ENCODE peak calls at places on chromosomes 4 and X, in four cellular contexts. S is epithelial cell of esophagus, H is AG10803, D is fibroblast of villous mesenchyme. K is an unnamed sample.

GRCh38 chrX:149870840-149871239 is 10.1 kb upstream of the MAGEA8 start:
- DNase-seq in S (no peak), D (no peak), H (no peak), K (no peak)

GRCh38 chrX:153876112-153876491 is 9.9 kb downstream of the L1CAM start:
- DNase-seq in S (no peak), D (no peak), H (no peak), K (no peak)

GRCh38 chr4:11427201-11427996 is 1.3 kb downstream of the HS3ST1 start:
- DNase-seq in S (no peak), H (no peak), D (no peak), K (peak)

GRCh38 chr4:130576218-130576617 is 1480.3 kb downstream of the C4orf33 start:
- DNase-seq in H (no peak), S (no peak), D (no peak), K (no peak)

GRCh38 chrX:3609800-3610199 is 103.6 kb downstream of the PRKX start:
- DNase-seq in H (peak), S (peak), D (peak), K (peak)

GRCh38 chr4:140947507-140947906 is 185.8 kb downstream of the RNF150 start:
- DNase-seq in D (no peak), H (no peak), S (peak), K (no peak)

GRCh38 chr4:80711956-80712355 is 318.6 kb upstream of the BMP3 start:
- DNase-seq in D (no peak), H (peak), S (no peak), K (no peak)

GRCh38 chrX:69028761-69029120 is 136.5 kb downstream of the PJA1 start:
- DNase-seq in D (no peak), H (no peak), S (peak), K (no peak)

GRCh38 chr4:25154594-25155265 is 5.5 kb downstream of the SEPSECS start:
- DNase-seq in D (no peak), H (no peak), S (no peak), K (no peak)

DNA sequence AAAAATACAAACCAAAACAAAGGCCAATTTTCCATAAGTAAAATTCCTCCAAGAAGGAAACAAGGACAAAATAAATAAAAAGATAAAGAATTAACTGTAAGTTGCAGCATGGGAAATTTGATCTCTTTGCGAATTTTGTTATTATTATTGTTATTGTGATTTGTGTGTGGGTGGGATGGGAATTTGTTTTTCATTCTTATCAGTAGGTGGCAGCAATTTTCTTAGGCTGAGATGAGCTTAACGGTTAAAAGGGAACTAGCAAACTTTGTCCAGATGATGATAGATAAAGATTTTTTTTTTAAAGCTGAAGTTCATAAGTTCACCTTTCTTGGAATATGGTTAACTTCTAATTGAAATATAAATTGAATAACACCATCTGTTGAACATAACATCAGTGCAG is 83.2 kb upstream of the IL1RAPL2 start:
- DNase-seq in D (no peak), H (no peak), S (peak), K (no peak)
- TF ChIP-seq CTCF in D (peak), H (no peak), S (peak), K (no peak)

GRCh38 chrX:123454712-123455431 is 270.8 kb downstream of the GRIA3 start:
- DNase-seq in H (no peak), D (no peak), S (no peak), K (peak)

GRCh38 chrX:123455693-123456092 is 271.6 kb downstream of the GRIA3 start:
- DNase-seq in S (no peak), H (no peak), D (no peak), K (no peak)

DNA sequence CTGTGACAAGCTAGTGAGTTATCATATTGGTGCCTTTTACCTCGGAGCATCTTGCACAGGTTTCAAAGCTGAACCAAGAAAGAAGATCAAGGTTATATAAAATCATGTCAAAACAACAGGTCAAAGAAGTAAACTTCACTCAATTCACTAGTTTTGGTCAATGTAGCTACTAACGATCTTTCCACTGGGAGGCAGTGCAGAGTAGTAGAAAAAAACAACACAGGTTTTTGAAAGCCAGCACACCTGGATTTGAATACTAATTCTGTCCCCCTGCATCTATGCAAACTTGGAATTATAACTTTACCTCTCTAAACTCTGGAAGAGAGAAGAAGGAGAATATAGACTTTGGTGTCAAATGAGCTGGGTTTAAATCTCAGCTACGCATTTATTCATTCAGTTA is 266.1 kb downstream of the GRIA3 start:
- DNase-seq in D (peak), S (peak), H (no peak), K (peak)
- TF ChIP-seq CTCF in D (peak), S (peak), H (peak), K (peak)

DNA sequence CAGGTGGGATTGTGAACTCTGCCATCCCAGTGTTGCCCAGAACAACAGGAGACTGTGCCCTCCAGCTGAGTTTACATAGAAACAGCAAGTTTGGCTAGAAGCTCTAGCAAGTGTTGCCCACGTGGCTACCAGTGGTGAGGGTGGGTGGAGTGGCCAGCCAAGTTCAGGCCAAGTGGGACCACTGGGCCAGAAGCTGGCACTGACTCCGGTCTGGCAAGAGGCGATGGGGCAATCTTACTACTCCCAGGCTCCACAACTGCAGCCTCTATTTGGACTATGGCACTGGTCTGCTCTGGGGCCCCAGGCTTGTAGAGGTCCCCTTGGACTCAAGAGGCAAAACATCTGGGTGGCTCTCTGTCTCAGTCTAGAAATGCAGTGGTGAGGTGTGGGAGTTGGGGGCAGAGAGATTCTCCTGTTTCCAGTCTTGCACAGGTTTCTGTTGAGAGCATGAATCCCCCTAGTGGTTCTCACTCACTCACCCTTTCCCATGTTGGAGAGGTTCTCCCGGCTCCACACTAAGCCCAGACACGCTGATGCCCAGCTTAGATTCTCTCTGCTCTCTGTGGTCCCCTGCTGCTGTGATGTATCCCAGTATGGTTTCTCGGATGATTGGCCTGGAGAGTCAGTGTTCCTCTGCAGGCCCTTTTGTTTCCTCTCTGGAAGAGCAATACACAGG is 615.3 kb downstream of the PDHA2 start:
- DNase-seq in D (no peak), S (no peak), H (no peak), K (no peak)
- TF ChIP-seq CTCF in D (no peak), S (no peak), H (no peak), K (no peak)

GRCh38 chr4:4328206-4328605 is 38.2 kb downstream of the ZBTB49 start:
- DNase-seq in H (no peak), D (no peak), S (no peak), K (no peak)

GRCh38 chr4:4329496-4329895 is 39.4 kb downstream of the ZBTB49 start:
- DNase-seq in S (no peak), H (no peak), D (no peak), K (no peak)

GRCh38 chr4:4326136-4326535 is 36.1 kb downstream of the ZBTB49 start:
- DNase-seq in D (no peak), S (no peak), H (no peak), K (no peak)

GRCh38 chr4:4328840-4329239 is 38.8 kb downstream of the ZBTB49 start:
- DNase-seq in H (no peak), S (no peak), D (no peak), K (no peak)

GRCh38 chr4:4327652-4328121 is 37.6 kb downstream of the ZBTB49 start:
- DNase-seq in S (peak), D (peak), H (peak), K (no peak)
- TF ChIP-seq CTCF in S (no peak), D (peak), H (peak), K (peak)

GRCh38 chrX:71653344-71653743 is 14.0 kb upstream of the LOC101059915 start:
- DNase-seq in D (no peak), S (no peak), H (no peak), K (no peak)
- TF ChIP-seq CTCF in D (no peak), S (no peak), H (no peak), K (no peak)

GRCh38 chr4:55435136-55435535 is 39.4 kb downstream of the TMEM165 start:
- DNase-seq in H (no peak), D (no peak), S (peak), K (peak)
- TF ChIP-seq CTCF in H (peak), D (peak), S (peak), K (peak)